ENCODE peak calls at places on chromosomes 5 and 9, in five cellular contexts. B is glomerular endothelial cell; Q is activated naive CD4-positive, alpha-beta T cell treated with Interleukin-2 at 50 U/mL for 16 hours; R is left lung; C is Caco-2. A is an unnamed sample.

GRCh38 chr9:69931340-69931739 is 110.7 kb downstream of the CFAP95 start:
- DNase-seq in R (no peak), Q (no peak), B (no peak), C (no peak), A (no peak)

GRCh38 chr5:1011226-1011631 is 2.6 kb downstream of the NKD2 start:
- DNase-seq in B (no peak), Q (peak), R (peak), C (peak), A (peak)

GRCh38 chr5:114055318-114055788 is 306.5 kb upstream of the KCNN2 start:
- DNase-seq in B (no peak), R (peak), Q (no peak), C (no peak), A (no peak)

GRCh38 chr5:107917983-107918382 is 247.2 kb upstream of the EFNA5 start:
- DNase-seq in R (no peak), Q (no peak), B (no peak), C (no peak), A (no peak)

GRCh38 chr5:172540099-172540870 is 86.0 kb upstream of the SH3PXD2B start:
- DNase-seq in C (no peak), B (no peak), R (peak), Q (no peak), A (peak)

GRCh38 chr5:142900926-142901325 is 130.7 kb downstream of the ARHGAP26 start:
- DNase-seq in C (no peak), B (no peak), R (no peak), Q (no peak), A (no peak)

GRCh38 chr5:124860271-124860670 is 113.8 kb upstream of the ZNF608 start:
- DNase-seq in C (no peak), R (no peak), B (no peak), Q (no peak), A (no peak)

GRCh38 chr9:76654575-76654974 is 109.7 kb upstream of the PCA3 start:
- DNase-seq in R (no peak), Q (no peak), C (no peak), B (no peak), A (no peak)

GRCh38 chr9:114696814-114697544 is 15.0 kb upstream of the TEX48 start:
- DNase-seq in B (no peak), C (no peak), R (no peak), Q (peak), A (no peak)

GRCh38 chr5:170985486-170985885 is 123.7 kb downstream of the RANBP17 start:
- DNase-seq in R (no peak), B (no peak), C (no peak), Q (no peak), A (no peak)

GRCh38 chr5:57033103-57033502 is 81.2 kb upstream of the MIER3 start:
- DNase-seq in R (no peak), C (no peak), B (no peak), Q (no peak), A (no peak)

GRCh38 chr5:138989720-138990119 is 114.6 kb upstream of the LRRTM2 start:
- DNase-seq in C (no peak), B (no peak), Q (no peak), R (no peak), A (no peak)

GRCh38 chr9:82082563-82082962 is 94.0 kb downstream of the SPATA31D1 start:
- DNase-seq in B (no peak), R (no peak), C (no peak), Q (no peak), A (no peak)

GRCh38 chr5:6728011-6728794 is 15.0 kb downstream of the TENT4A start:
- DNase-seq in Q (no peak), C (no peak), R (no peak), B (no peak), A (no peak)

GRCh38 chr5:3432135-3432534 is 163.5 kb upstream of the IRX1 start:
- DNase-seq in R (no peak), Q (no peak), C (no peak), B (no peak), A (no peak)

GRCh38 chr5:90161399-90161798 is 248.2 kb downstream of the CETN3 start:
- DNase-seq in Q (no peak), B (peak), R (peak), C (peak), A (no peak)

GRCh38 chr9:3288686-3289085 is 237.1 kb downstream of the RFX3 start:
- DNase-seq in C (no peak), Q (no peak), B (no peak), R (no peak), A (no peak)

A was measured in suprapubic skin.